ENCODE peak calls at places on chromosomes 12 and 14, in five cellular contexts. E, D, Q, X and I are unnamed samples.

GRCh38 chr14:68569546-68569908 is 223.3 kb downstream of the ZFP36L1 start:
- DNase-seq in E (no peak), D (no peak), X (no peak), Q (no peak), I (no peak)

GRCh38 chr12:52521581-52522266 is 1.5 kb upstream of the KRT5 start:
- DNase-seq in Q (no peak), X (peak), E (peak), D (peak), I (no peak)

GRCh38 chr14:89444044-89444443 is 27.0 kb upstream of the FOXN3 start:
- DNase-seq in Q (no peak), D (no peak), E (no peak), X (no peak), I (no peak)

GRCh38 chr14:63940387-63940786 is 87.6 kb downstream of the SYNE2 start:
- DNase-seq in X (no peak), D (no peak), Q (no peak), E (no peak), I (no peak)

GRCh38 chr12:42315108-42315507 is 10.8 kb downstream of the ZCRB1 start:
- DNase-seq in D (no peak), X (no peak), Q (no peak), E (no peak), I (no peak)

GRCh38 chr14:31990183-31990862 is 86.8 kb upstream of the ARHGAP5 start:
- DNase-seq in E (no peak), Q (no peak), X (peak), D (no peak), I (no peak)

GRCh38 chr14:101823511-101824120 is 62.1 kb downstream of the PPP2R5C start:
- DNase-seq in Q (no peak), D (no peak), E (no peak), X (no peak), I (no peak)

GRCh38 chr14:71022015-71022919 is 115.0 kb downstream of the PCNX1 start:
- DNase-seq in E (no peak), Q (no peak), X (no peak), D (no peak), I (no peak)

GRCh38 chr14:24032727-24033418 is 18.9 kb upstream of the CARMIL3 start:
- DNase-seq in E (no peak), Q (no peak), X (peak), D (peak), I (no peak)

GRCh38 chr12:2682301-2683282 is 112.2 kb upstream of the FKBP4 start:
- DNase-seq in E (no peak), D (peak), X (peak), Q (peak), I (peak)

GRCh38 chr12:107732365-107732764 is 28.6 kb downstream of the PRDM4 start:
- DNase-seq in X (no peak), D (no peak), E (no peak), Q (peak), I (peak)

GRCh38 chr14:68458840-68459469 is 333.9 kb downstream of the ZFP36L1 start:
- DNase-seq in X (peak), Q (peak), E (no peak), D (peak), I (peak)

GRCh38 chr12:12551115-12551514 is 11.5 kb downstream of the DUSP16 start:
- DNase-seq in D (no peak), E (no peak), X (no peak), Q (no peak), I (no peak)

GRCh38 chr14:72701610-72702009 is 192.3 kb downstream of the DPF3 start:
- DNase-seq in Q (no peak), D (no peak), E (no peak), X (peak), I (no peak)

GRCh38 chr12:130007771-130008170 is 103.9 kb upstream of the TMEM132D start:
- DNase-seq in D (no peak), E (no peak), Q (no peak), X (no peak), I (no peak)

GRCh38 chr12:68012712-68013111 is 23.5 kb downstream of the IFNG-AS1 start:
- DNase-seq in Q (no peak), X (peak), E (no peak), D (no peak), I (no peak)

GRCh38 chr12:58171914-58172313 is 230.5 kb downstream of the ATP23 start:
- DNase-seq in X (peak), E (no peak), D (no peak), Q (no peak), I (no peak)

GRCh38 chr14:60775296-60775695 is 40.7 kb downstream of the MNAT1 start:
- DNase-seq in D (peak), E (no peak), Q (no peak), X (peak), I (no peak)

GRCh38 chr12:114588061-114588460 is 95.9 kb downstream of the TBX3 start:
- DNase-seq in Q (no peak), X (no peak), D (no peak), E (no peak), I (no peak)

GRCh38 chr14:100617715-100618693 is 30.8 kb upstream of the BEGAIN start:
- DNase-seq in E (no peak), D (no peak), Q (no peak), X (no peak), I (no peak)

GRCh38 chr12:26787125-26787495 is 45.9 kb downstream of the ITPR2 start:
- DNase-seq in Q (no peak), D (peak), X (peak), E (no peak), I (no peak)

GRCh38 chr12:100128509-100128908 is 14.2 kb downstream of the BLTP3B start:
- DNase-seq in D (peak), Q (peak), E (no peak), X (peak), I (peak)

GRCh38 chr12:28781671-28782652 is 367.1 kb upstream of the FAR2 start:
- DNase-seq in X (no peak), D (no peak), Q (no peak), E (no peak), I (peak)

GRCh38 chr12:2959194-2959507 is at the start of gene TEAD4:
- DNase-seq in X (peak), Q (peak), E (peak), D (peak), I (peak)

GRCh38 chr12:121536058-121536928 is 44.5 kb downstream of the KDM2B start:
- DNase-seq in E (peak), Q (peak), D (no peak), X (peak), I (peak)

DNA sequence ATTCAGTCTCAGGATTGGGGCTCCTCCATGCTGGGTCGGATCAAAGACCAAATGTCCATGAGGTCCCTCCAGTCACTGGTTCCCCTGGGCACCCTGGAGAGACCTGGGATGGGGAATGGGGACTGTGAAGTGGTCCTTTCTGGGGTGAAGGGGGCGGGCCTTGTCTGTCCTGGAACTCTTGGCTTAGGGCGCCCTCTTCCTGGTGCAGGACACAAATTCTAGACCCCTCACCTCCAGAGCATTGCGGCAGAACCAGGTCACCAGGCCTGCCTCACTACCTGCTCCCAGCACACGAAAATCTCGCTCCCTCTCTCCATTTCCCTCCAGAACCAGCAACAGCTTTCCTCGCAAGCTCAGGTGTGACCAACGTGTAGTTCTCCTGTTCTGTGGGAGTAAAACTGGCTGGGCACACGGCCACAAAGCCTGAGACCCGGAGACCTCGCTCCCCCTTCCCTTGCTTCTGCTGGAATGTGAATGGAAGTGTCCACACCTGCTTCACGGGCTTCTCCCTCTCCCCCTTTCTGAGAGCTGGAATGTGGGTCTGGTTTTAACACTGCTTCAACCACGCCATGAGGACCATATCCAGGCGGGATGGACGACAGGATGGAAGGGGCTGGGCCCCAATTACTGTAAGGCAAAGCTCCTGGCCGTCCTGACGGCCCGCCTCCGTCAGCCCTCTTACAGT is 112.7 kb downstream of the SCARB1 start:
- DNase-seq in X (no peak), E (no peak), Q (peak), D (no peak), I (peak)
- TF ChIP-seq CTCF in X (no peak), E (peak), Q (no peak), D (peak), I (no peak)

GRCh38 chr12:31818623-31819268 is 89.9 kb upstream of the AMN1 start:
- DNase-seq in Q (no peak), E (no peak), D (no peak), X (no peak), I (no peak)

GRCh38 chr12:31815096-31815495 is 86.3 kb upstream of the AMN1 start:
- DNase-seq in D (no peak), X (no peak), Q (no peak), E (no peak), I (no peak)

GRCh38 chr12:31807773-31808097 is 78.9 kb upstream of the AMN1 start:
- DNase-seq in X (no peak), E (no peak), D (no peak), Q (no peak), I (no peak)

GRCh38 chr12:31817120-31817519 is 88.3 kb upstream of the AMN1 start:
- DNase-seq in D (no peak), E (no peak), Q (no peak), X (no peak), I (no peak)

GRCh38 chr12:31813305-31813704 is 84.5 kb upstream of the AMN1 start:
- DNase-seq in X (no peak), D (peak), E (no peak), Q (no peak), I (no peak)
- TF ChIP-seq CTCF in X (peak), D (peak), E (no peak), Q (no peak), I (no peak)

DNA sequence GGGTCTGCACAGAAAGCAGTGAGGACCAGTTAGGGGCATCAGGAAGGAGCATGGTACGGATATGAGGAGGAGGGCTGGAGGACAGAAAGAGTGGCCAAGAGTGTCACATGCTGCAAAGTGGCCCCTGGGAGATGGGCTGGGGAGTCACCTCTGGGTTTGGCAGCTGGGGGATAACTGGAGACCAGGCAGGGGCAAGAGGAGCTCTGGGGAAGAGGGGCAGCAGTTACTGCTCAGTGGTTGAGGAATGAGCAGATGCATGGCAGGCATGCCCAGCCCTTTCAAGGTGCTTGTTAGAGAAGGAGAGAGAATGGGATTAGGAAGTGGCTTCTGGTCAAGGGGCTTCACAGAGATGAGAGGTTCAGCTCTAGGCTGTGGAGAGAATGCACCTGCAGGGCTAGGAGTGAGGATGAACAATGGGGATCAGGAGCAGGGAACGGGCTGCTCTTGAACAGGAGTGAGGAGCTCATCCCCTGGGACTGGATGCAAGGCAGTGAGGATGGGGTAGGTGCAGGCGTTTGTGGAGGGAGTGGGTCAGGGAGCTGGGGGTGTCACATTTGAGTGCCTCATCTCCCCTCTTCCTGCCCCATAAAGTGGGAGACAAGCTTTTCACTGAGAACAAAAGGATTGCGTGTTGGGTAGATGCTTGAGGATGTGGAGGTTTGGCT is 127.5 kb downstream of the PAPOLA start:
- DNase-seq in E (peak), X (no peak), Q (no peak), D (no peak), I (no peak)
- TF ChIP-seq CTCF in E (no peak), X (no peak), Q (no peak), D (no peak), I (no peak)

DNA sequence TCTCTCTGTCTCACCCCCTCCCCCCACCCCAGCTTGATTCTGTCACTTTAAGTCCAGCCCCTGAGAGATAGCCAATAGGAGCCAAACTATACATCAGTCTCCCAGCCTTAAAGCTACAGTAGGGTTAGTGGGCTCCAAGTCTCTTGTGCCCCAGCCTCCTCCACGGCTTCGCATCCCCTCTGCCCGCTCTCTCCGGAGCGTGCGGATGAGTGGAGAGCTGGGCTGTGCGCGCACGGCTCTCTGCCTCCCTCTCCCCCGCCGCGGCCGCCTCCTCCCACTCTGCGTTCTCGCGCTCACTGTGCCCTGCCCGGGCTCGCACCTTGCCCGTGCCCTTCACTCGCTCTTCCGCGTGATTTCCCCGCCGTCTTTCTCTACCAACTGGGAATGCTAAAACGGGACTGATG is at the start of gene ESRRB:
- DNase-seq in D (peak), E (no peak), Q (peak), X (no peak), I (peak)
- TF ChIP-seq CTCF in D (no peak), E (no peak), Q (no peak), X (no peak), I (no peak)